ENCODE peak calls at places on chromosomes 13 and 19, in five cellular contexts. W is endothelial cell, B is upper lobe of right lung, D is B cell, U is AG09309. A is an unnamed sample.

GRCh38 chr13:48653074-48654054 is at the start of gene CYSLTR2:
- DNase-seq in W (no peak), B (no peak), D (peak), U (no peak), A (no peak)

GRCh38 chr19:343941-344624 is 513 bp downstream of the MIER2 start:
- DNase-seq in W (peak), B (no peak), D (peak), U (no peak), A (peak)

GRCh38 chr13:111637365-111637764 is 316.9 kb downstream of the TEX29 start:
- DNase-seq in W (no peak), B (no peak), D (no peak), U (no peak), A (no peak)

GRCh38 chr13:48990900-48991299 is 15.2 kb downstream of the FNDC3A start:
- DNase-seq in W (no peak), B (no peak), D (no peak), U (no peak), A (no peak)

GRCh38 chr13:32443111-32443510 is 15.2 kb upstream of the N4BP2L1 start:
- DNase-seq in W (peak), B (no peak), D (peak), U (no peak), A (peak)

GRCh38 chr13:57633141-57633949 is 1.8 kb downstream of the PCDH17 start:
- DNase-seq in W (peak), B (peak), D (peak), U (no peak), A (no peak)

GRCh38 chr19:12838182-12838890 is at the start of gene MAST1:
- DNase-seq in W (peak), B (peak), D (peak), U (no peak), A (peak)

GRCh38 chr13:112894673-112895481 is 74.1 kb upstream of the MCF2L start:
- DNase-seq in W (peak), B (no peak), D (peak), U (no peak), A (no peak)

GRCh38 chr19:1026189-1027019 is at the start of gene CNN2:
- DNase-seq in W (peak), B (peak), D (peak), U (no peak), A (peak)

GRCh38 chr13:33479066-33479465 is 193.5 kb upstream of the STARD13 start:
- DNase-seq in W (no peak), B (no peak), D (no peak), U (no peak), A (no peak)

GRCh38 chr19:31171936-31172335 is 177.3 kb downstream of the TSHZ3 start:
- DNase-seq in W (no peak), B (no peak), D (no peak), U (no peak), A (no peak)

GRCh38 chr19:54023191-54023590 is 31.8 kb downstream of the CACNG6 start:
- DNase-seq in W (no peak), B (no peak), D (no peak), U (no peak), A (no peak)

GRCh38 chr13:48631441-48631840 is 22.3 kb upstream of the CYSLTR2 start:
- DNase-seq in W (no peak), B (no peak), D (no peak), U (no peak), A (no peak)

GRCh38 chr13:87736849-87737400 is 65.8 kb downstream of the SLITRK5 start:
- DNase-seq in W (no peak), B (no peak), D (no peak), U (no peak), A (no peak)

GRCh38 chr13:99415851-99416331 is 85.4 kb upstream of the TM9SF2 start:
- DNase-seq in W (no peak), B (peak), D (no peak), U (no peak), A (no peak)

GRCh38 chr19:9061879-9062278 is 25.0 kb upstream of the OR1M1 start:
- DNase-seq in W (no peak), B (no peak), D (no peak), U (no peak), A (no peak)

GRCh38 chr13:32272021-32272695 is 43.0 kb downstream of the ZAR1L start:
- DNase-seq in W (no peak), B (no peak), D (no peak), U (no peak), A (no peak)

GRCh38 chr19:6041991-6042421 is 64.1 kb upstream of the RANBP3 start:
- DNase-seq in W (no peak), B (no peak), D (no peak), U (no peak), A (no peak)

GRCh38 chr19:3274245-3275067 is 50.0 kb downstream of the CELF5 start:
- DNase-seq in W (no peak), B (no peak), D (no peak), U (no peak), A (no peak)

GRCh38 chr19:4541114-4541805 is 1.4 kb upstream of the LRG1 start:
- DNase-seq in W (no peak), B (no peak), D (no peak), U (no peak), A (no peak)

GRCh38 chr19:12801466-12802266 is at the start of the genes PRDX2 and THSD8:
- DNase-seq in W (peak), B (peak), D (peak), U (no peak), A (peak)

GRCh38 chr13:29319451-29319850 is 276.0 kb downstream of the SLC7A1 start:
- DNase-seq in W (peak), B (no peak), D (no peak), U (no peak), A (no peak)

GRCh38 chr13:114063545-114064515 is 68.6 kb downstream of the RASA3 start:
- DNase-seq in W (no peak), B (peak), D (no peak), U (peak), A (no peak)

GRCh38 chr13:114065926-114066774 is 66.3 kb downstream of the RASA3 start:
- DNase-seq in W (no peak), B (peak), D (peak), U (no peak), A (no peak)

GRCh38 chr13:114066956-114067355 is 65.5 kb downstream of the RASA3 start:
- DNase-seq in W (no peak), B (peak), D (no peak), U (no peak), A (no peak)

GRCh38 chr13:114064516-114065140 is 67.8 kb downstream of the RASA3 start:
- DNase-seq in W (no peak), B (no peak), D (no peak), U (no peak), A (no peak)

DNA sequence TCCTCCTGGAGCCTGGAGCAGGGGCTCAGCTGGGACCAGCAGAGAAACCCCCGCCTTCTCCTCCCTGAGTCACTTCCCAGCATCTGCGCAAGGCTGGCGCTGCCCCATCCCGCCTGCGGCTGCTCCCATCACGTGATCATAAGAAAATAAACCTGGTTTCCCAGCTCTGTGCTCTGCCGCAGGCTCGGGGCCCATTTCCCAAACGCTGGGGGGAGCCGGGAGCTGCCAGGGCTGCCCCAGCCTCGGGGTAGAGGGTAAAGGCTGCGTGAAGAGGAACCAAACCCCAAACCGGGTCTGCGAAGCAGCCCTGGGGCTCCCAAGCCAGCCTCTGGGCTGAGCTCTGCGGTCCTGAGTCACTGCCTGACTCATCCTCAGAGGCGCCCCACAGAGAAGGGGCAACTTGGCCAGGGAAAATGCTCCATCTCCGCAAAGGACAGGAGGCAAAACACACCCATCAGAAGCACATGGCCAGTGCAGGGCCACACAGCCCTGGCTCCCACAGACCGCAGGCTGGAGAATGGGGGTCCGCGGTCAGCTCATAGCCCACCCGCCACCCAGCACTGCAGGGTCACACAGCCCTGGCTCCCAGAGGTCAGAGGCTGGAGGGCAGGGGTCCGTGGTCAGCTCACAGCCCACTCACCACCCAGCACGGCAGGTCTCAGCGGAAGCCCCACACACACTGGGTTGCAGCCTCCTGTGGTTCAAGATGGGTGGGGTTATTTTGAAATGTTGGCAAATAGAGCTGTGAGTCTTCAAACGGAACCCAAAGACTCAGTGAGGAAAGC is 67.1 kb downstream of the RASA3 start:
- DNase-seq in W (no peak), B (peak), D (peak), U (peak), A (peak)
- TF ChIP-seq CTCF in W (no peak), B (no peak), D (no peak), U (no peak), A (no peak)

DNA sequence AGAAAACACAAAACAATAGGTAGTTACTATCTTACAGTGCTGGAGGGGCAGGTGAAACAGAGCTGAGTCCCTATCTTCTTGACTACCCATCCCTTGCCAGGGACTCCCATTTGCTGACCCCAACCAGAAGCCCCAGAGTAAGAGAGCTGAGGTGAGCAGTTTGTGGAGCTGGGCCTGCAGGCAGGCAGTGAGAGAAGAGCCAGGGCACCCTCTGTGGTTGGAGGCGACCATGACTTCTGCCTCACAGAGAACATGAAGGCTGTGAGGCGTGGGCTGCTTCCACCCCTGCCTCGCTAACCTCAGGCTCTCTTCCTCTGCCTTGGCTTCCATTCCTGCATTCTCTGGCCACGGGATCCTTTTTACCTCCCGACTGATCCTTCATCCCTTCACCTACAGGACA is 47.5 kb upstream of the RNF113B start:
- DNase-seq in W (no peak), B (no peak), D (no peak), U (no peak), A (no peak)
- TF ChIP-seq CTCF in W (no peak), B (no peak), D (no peak), U (no peak), A (no peak)

DNA sequence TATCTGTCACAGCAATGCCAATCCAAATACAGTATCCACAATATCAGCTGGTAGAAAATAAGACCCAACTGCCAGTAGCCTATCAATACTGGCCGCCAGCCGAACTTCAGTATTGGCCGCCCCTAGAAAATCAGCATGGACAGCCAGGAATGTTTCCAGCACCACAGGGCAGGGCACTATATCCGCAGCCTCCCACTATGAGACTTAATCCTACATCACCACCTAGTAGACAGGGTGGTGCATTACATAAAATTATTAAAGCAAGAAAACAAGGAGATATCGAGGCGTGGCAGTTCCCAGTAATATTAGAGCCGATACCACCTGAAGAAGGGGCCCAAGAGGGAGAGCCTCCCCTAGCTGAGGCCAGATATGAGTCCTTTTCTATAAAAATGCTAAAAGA is 111.3 kb downstream of the ZNF486 start:
- DNase-seq in W (peak), B (no peak), D (no peak), U (no peak), A (peak)
- TF ChIP-seq CTCF in W (peak), B (no peak), D (peak), U (no peak), A (peak)

GRCh38 chr13:94345374-94346195 is 133.9 kb downstream of the DCT start:
- DNase-seq in W (no peak), B (no peak), D (peak), U (no peak), A (no peak)
- TF ChIP-seq CTCF in W (no peak), B (no peak), D (no peak), U (no peak), A (no peak)

GRCh38 chr19:35513231-35513974 is at the start of gene DMKN:
- DNase-seq in W (no peak), B (no peak), D (no peak), U (peak), A (no peak)

GRCh38 chr19:35516310-35516709 is 2.9 kb upstream of the DMKN start:
- DNase-seq in W (no peak), B (no peak), D (no peak), U (no peak), A (no peak)

GRCh38 chr19:35512831-35513230 is 618 bp downstream of the DMKN start:
- DNase-seq in W (no peak), B (no peak), D (no peak), U (no peak), A (no peak)

GRCh38 chr19:35511337-35511736 is 2.1 kb downstream of the DMKN start:
- DNase-seq in W (no peak), B (no peak), D (no peak), U (no peak), A (no peak)

GRCh38 chr19:35513975-35514809 is 743 bp upstream of the DMKN start:
- DNase-seq in W (no peak), B (no peak), D (no peak), U (no peak), A (no peak)
- TF ChIP-seq CTCF in W (no peak), B (no peak), D (no peak), U (no peak), A (no peak)

GRCh38 chr13:24693862-24694471 is 13.8 kb downstream of the ATP12A start:
- DNase-seq in W (peak), B (peak), D (peak), U (no peak), A (peak)
- TF ChIP-seq CTCF in W (peak), B (peak), D (peak), U (peak), A (peak)

A was measured in GM10248.